ENCODE peak calls at places on chromosomes 16 and 17, in ten cellular contexts. One of them, this sample, is unnamed.

GRCh38 chr17:64146418-64147109 is 16.6 kb upstream of the ERN1 start:
- DNase-seq in epithelial cell of esophagus: peak; percentile 92
- DNase-seq in RWPE1: peak; percentile 53
- DNase-seq in activated CD4-positive, CD25-positive, alpha-beta regulatory T cell: peak; percentile 42
- DNase-seq in neural progenitor cell: peak; percentile 76
- DNase-seq in effector memory CD4-positive, alpha-beta T cell: peak; percentile 14
- DNase-seq in Calu3: peak; percentile 29
- DNase-seq in psoas muscle: peak; percentile 72
- DNase-seq in activated CD4-positive, alpha-beta T cell treated with anti-CD3 and anti-CD28 coated beads for 48 hours: peak; percentile 58
- DNase-seq in T-cell: peak; percentile 39
- DNase-seq in this sample: peak; percentile 61

GRCh38 chr16:11530171-11530940 is 56.4 kb downstream of the LITAF start:
- DNase-seq in psoas muscle: no peak
- DNase-seq in neural progenitor cell: peak; percentile 12
- DNase-seq in RWPE1: peak; percentile 24
- DNase-seq in effector memory CD4-positive, alpha-beta T cell: no peak
- DNase-seq in Calu3: no peak
- DNase-seq in activated CD4-positive, alpha-beta T cell treated with anti-CD3 and anti-CD28 coated beads for 48 hours: no peak
- DNase-seq in T-cell: no peak
- DNase-seq in epithelial cell of esophagus: no peak
- DNase-seq in activated CD4-positive, CD25-positive, alpha-beta regulatory T cell: no peak
- DNase-seq in this sample: no peak

GRCh38 chr16:52446076-52446475 is 100.9 kb downstream of the TOX3 start:
- DNase-seq in epithelial cell of esophagus: peak; percentile 8
- DNase-seq in Calu3: peak; percentile 43
- DNase-seq in effector memory CD4-positive, alpha-beta T cell: no peak
- DNase-seq in activated CD4-positive, alpha-beta T cell treated with anti-CD3 and anti-CD28 coated beads for 48 hours: no peak
- DNase-seq in psoas muscle: no peak
- DNase-seq in T-cell: no peak
- DNase-seq in RWPE1: peak; percentile 1
- DNase-seq in activated CD4-positive, CD25-positive, alpha-beta regulatory T cell: no peak
- DNase-seq in neural progenitor cell: no peak
- DNase-seq in this sample: no peak

GRCh38 chr17:59785091-59785799 is 77.8 kb downstream of the VMP1 start:
- DNase-seq in RWPE1: no peak
- DNase-seq in neural progenitor cell: no peak
- DNase-seq in psoas muscle: no peak
- DNase-seq in activated CD4-positive, alpha-beta T cell treated with anti-CD3 and anti-CD28 coated beads for 48 hours: peak; percentile 41
- DNase-seq in T-cell: no peak
- DNase-seq in effector memory CD4-positive, alpha-beta T cell: no peak
- DNase-seq in Calu3: no peak
- DNase-seq in epithelial cell of esophagus: peak; percentile 22
- DNase-seq in activated CD4-positive, CD25-positive, alpha-beta regulatory T cell: no peak
- DNase-seq in this sample: no peak

GRCh38 chr16:88940196-88941050 is 36.6 kb downstream of the CBFA2T3 start:
- DNase-seq in activated CD4-positive, CD25-positive, alpha-beta regulatory T cell: no peak
- DNase-seq in T-cell: no peak
- DNase-seq in RWPE1: no peak
- DNase-seq in effector memory CD4-positive, alpha-beta T cell: no peak
- DNase-seq in Calu3: no peak
- DNase-seq in epithelial cell of esophagus: no peak
- DNase-seq in neural progenitor cell: peak; percentile 59
- DNase-seq in psoas muscle: no peak
- DNase-seq in activated CD4-positive, alpha-beta T cell treated with anti-CD3 and anti-CD28 coated beads for 48 hours: peak; percentile 27
- DNase-seq in this sample: peak; percentile 63

GRCh38 chr17:31074772-31075538 is 19.8 kb upstream of the NF1 start:
- DNase-seq in activated CD4-positive, alpha-beta T cell treated with anti-CD3 and anti-CD28 coated beads for 48 hours: no peak
- DNase-seq in epithelial cell of esophagus: peak; percentile 78
- DNase-seq in psoas muscle: no peak
- DNase-seq in effector memory CD4-positive, alpha-beta T cell: no peak
- DNase-seq in Calu3: no peak
- DNase-seq in neural progenitor cell: peak; percentile 56
- DNase-seq in T-cell: no peak
- DNase-seq in activated CD4-positive, CD25-positive, alpha-beta regulatory T cell: no peak
- DNase-seq in RWPE1: no peak
- DNase-seq in this sample: no peak

GRCh38 chr16:64773184-64773583 is 348.7 kb downstream of the CDH11 start:
- DNase-seq in psoas muscle: no peak
- DNase-seq in effector memory CD4-positive, alpha-beta T cell: no peak
- DNase-seq in activated CD4-positive, alpha-beta T cell treated with anti-CD3 and anti-CD28 coated beads for 48 hours: no peak
- DNase-seq in Calu3: no peak
- DNase-seq in epithelial cell of esophagus: no peak
- DNase-seq in T-cell: no peak
- DNase-seq in RWPE1: no peak
- DNase-seq in activated CD4-positive, CD25-positive, alpha-beta regulatory T cell: no peak
- DNase-seq in neural progenitor cell: no peak
- DNase-seq in this sample: no peak

GRCh38 chr16:27246439-27246838 is 22.1 kb downstream of the NSMCE1 start:
- DNase-seq in Calu3: no peak
- DNase-seq in activated CD4-positive, alpha-beta T cell treated with anti-CD3 and anti-CD28 coated beads for 48 hours: no peak
- DNase-seq in activated CD4-positive, CD25-positive, alpha-beta regulatory T cell: no peak
- DNase-seq in RWPE1: no peak
- DNase-seq in effector memory CD4-positive, alpha-beta T cell: no peak
- DNase-seq in neural progenitor cell: no peak
- DNase-seq in psoas muscle: no peak
- DNase-seq in epithelial cell of esophagus: no peak
- DNase-seq in T-cell: no peak
- DNase-seq in this sample: no peak

This sample was measured in anterior cingulate cortex.